ENCODE peak calls at places on chromosomes 11 and 22, in five cellular contexts. V, Q, E, H and X are unnamed samples.

GRCh38 chr11:47204633-47204989 is 10.2 kb upstream of the DDB2 start:
- DNase-seq in V (peak), E (no peak), H (no peak), Q (no peak), X (no peak)

GRCh38 chr11:71355266-71355665 is 92.9 kb downstream of the DHCR7 start:
- DNase-seq in Q (no peak), V (no peak), H (no peak), E (no peak), X (no peak)

GRCh38 chr11:6583584-6583983 is 19.8 kb downstream of the RRP8 start:
- DNase-seq in H (no peak), Q (no peak), V (no peak), E (no peak), X (no peak)

GRCh38 chr22:50621948-50622722 is 5.8 kb downstream of the ARSA start:
- DNase-seq in V (no peak), H (no peak), E (peak), Q (no peak), X (no peak)

GRCh38 chr11:118142809-118143208 is 9.8 kb downstream of the SCN4B start:
- DNase-seq in Q (no peak), E (no peak), V (no peak), H (no peak), X (peak)

GRCh38 chr11:119713361-119714040 is 15.5 kb downstream of the NECTIN1 start:
- DNase-seq in Q (no peak), E (no peak), V (no peak), H (no peak), X (no peak)

GRCh38 chr11:128865490-128865889 is 1.6 kb downstream of the KCNJ1 start:
- DNase-seq in E (no peak), H (no peak), Q (no peak), V (peak), X (no peak)

GRCh38 chr11:122491486-122491885 is 164.0 kb upstream of the UBASH3B start:
- DNase-seq in E (no peak), V (peak), H (no peak), Q (no peak), X (no peak)

GRCh38 chr11:17699157-17700114 is 19.9 kb upstream of the MYOD1 start:
- DNase-seq in H (no peak), Q (no peak), V (peak), E (no peak), X (no peak)

GRCh38 chr11:109914809-109915653 is 178.2 kb upstream of the ZC3H12C start:
- DNase-seq in E (no peak), Q (no peak), H (no peak), V (no peak), X (no peak)

GRCh38 chr11:118152552-118153471 is at the start of gene SCN4B:
- DNase-seq in E (peak), Q (peak), H (peak), V (no peak), X (no peak)

GRCh38 chr11:76802621-76803020 is 19.5 kb downstream of the TSKU start:
- DNase-seq in H (no peak), Q (no peak), V (no peak), E (no peak), X (peak)

GRCh38 chr11:110027627-110028371 is 65.4 kb upstream of the ZC3H12C start:
- DNase-seq in Q (no peak), E (no peak), H (no peak), V (no peak), X (no peak)

GRCh38 chr11:56932572-56933235 is 56.0 kb upstream of the OR5AK2 start:
- DNase-seq in V (peak), Q (no peak), E (no peak), H (no peak), X (no peak)

GRCh38 chr11:3341298-3341697 is 37.6 kb downstream of the ZNF195 start:
- DNase-seq in E (peak), H (peak), V (peak), Q (peak), X (no peak)

GRCh38 chr22:18966748-18967147 is 30.7 kb upstream of the PRODH start:
- DNase-seq in Q (no peak), V (no peak), E (peak), H (no peak), X (peak)

GRCh38 chr22:49007013-49007653 is 820.5 kb downstream of the BRD1 start:
- DNase-seq in Q (no peak), E (no peak), V (no peak), H (no peak), X (no peak)

GRCh38 chr11:96827164-96827563 is 437.4 kb downstream of the JRKL start:
- DNase-seq in H (no peak), Q (no peak), V (peak), E (no peak), X (no peak)

GRCh38 chr11:119843760-119844330 is 114.8 kb upstream of the NECTIN1 start:
- DNase-seq in V (no peak), E (no peak), H (no peak), Q (no peak), X (no peak)

GRCh38 chr11:19980957-19981669 is 179.2 kb downstream of the DBX1 start:
- DNase-seq in H (no peak), E (no peak), V (peak), Q (no peak), X (no peak)

GRCh38 chr11:6928916-6929315 is 2.7 kb downstream of the ZNF215 start:
- DNase-seq in V (no peak), H (no peak), E (no peak), Q (no peak), X (no peak)

GRCh38 chr22:24540470-24540869 is 14.5 kb downstream of the GUCD1 start:
- DNase-seq in Q (no peak), V (no peak), E (no peak), H (no peak), X (no peak)

GRCh38 chr11:196786-197731 is 4.2 kb downstream of the SCGB1C1 start:
- DNase-seq in H (no peak), E (no peak), V (no peak), Q (no peak), X (no peak)

GRCh38 chr22:23066200-23067022 is 3.9 kb upstream of the GNAZ start:
- DNase-seq in E (peak), Q (no peak), V (no peak), H (peak), X (no peak)

GRCh38 chr11:69986421-69987229 is 91.5 kb upstream of the ANO1 start:
- DNase-seq in Q (no peak), V (no peak), E (no peak), H (peak), X (no peak)

GRCh38 chr11:8772571-8772970 is 90.0 kb downstream of the RPL27A start:
- DNase-seq in H (no peak), V (no peak), Q (no peak), E (no peak), X (no peak)

GRCh38 chr11:48036466-48036865 is 56.1 kb downstream of the PTPRJ start:
- DNase-seq in E (no peak), V (no peak), H (no peak), Q (no peak), X (no peak)

GRCh38 chr11:87722756-87723599 is 452.3 kb downstream of the RAB38 start:
- DNase-seq in Q (no peak), V (no peak), E (no peak), H (no peak), X (no peak)

GRCh38 chr11:72222907-72223614 is 1.5 kb upstream of the INPPL1 start:
- DNase-seq in Q (peak), E (peak), H (peak), V (peak), X (peak)

GRCh38 chr11:96198466-96198808 is 144.6 kb downstream of the MAML2 start:
- DNase-seq in E (no peak), H (no peak), V (no peak), Q (no peak), X (no peak)

GRCh38 chr11:30586251-30587144 is at the start of gene MPPED2:
- DNase-seq in Q (peak), V (no peak), H (peak), E (peak), X (no peak)

GRCh38 chr22:40326905-40327735 is 19.2 kb upstream of the ADSL start:
- DNase-seq in H (no peak), V (no peak), E (no peak), Q (no peak), X (no peak)

GRCh38 chr11:105265859-105266258 is 126.3 kb upstream of the CARD18 start:
- DNase-seq in H (no peak), V (peak), E (no peak), Q (no peak), X (no peak)

GRCh38 chr11:110488446-110488845 is 58.7 kb downstream of the FDX1 start:
- DNase-seq in V (no peak), Q (no peak), H (no peak), E (no peak), X (no peak)

GRCh38 chr11:77150836-77151235 is 22.8 kb downstream of the MYO7A start:
- DNase-seq in Q (no peak), H (no peak), E (no peak), V (no peak), X (no peak)

GRCh38 chr22:23608583-23608982 is 23.5 kb downstream of the DRICH1 start:
- DNase-seq in Q (peak), V (no peak), H (no peak), E (no peak), X (no peak)

GRCh38 chr11:119676461-119677020 is 52.5 kb downstream of the NECTIN1 start:
- DNase-seq in Q (no peak), E (no peak), V (peak), H (no peak), X (no peak)

GRCh38 chr11:102254047-102254446 is 63.2 kb upstream of the BIRC3 start:
- DNase-seq in E (no peak), H (no peak), V (no peak), Q (no peak), X (no peak)

GRCh38 chr11:83558281-83558680 is 272.1 kb upstream of the CCDC90B start:
- DNase-seq in H (no peak), Q (no peak), V (no peak), E (no peak), X (no peak)

DNA sequence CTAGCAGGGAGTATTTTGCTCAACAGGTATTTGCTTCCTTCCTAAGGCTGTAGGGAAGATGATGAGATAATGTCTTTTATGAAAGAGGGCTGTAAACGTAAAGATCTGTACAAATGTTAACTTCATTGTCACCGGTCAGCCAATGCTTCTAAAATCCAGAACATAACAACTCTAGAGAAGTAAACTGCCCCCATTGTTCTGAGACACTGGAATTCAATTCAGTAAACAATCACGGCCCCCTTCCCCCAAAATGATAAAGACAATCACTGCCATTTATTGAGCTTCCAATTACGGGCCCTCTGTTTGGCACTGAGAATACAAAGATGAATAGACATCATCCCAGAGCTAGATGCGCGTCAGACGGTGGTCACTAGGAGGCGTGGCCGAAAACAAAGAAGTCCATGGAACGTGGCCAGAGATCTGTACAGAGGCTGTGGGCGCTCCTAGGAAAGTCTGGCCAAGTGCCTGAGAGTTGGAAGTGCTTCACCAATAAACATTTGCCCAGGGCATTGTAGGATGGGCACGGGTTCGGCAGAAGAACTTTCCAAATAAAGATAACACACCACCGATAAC is 576 bp downstream of the TMEM258 start:
- DNase-seq in H (peak), V (peak), E (no peak), Q (peak), X (peak)
- TF ChIP-seq CTCF in H (no peak), V (peak), E (no peak), Q (no peak), X (no peak)

GRCh38 chr11:130874955-130875531 is 41.2 kb downstream of the SNX19 start:
- DNase-seq in V (no peak), H (no peak), E (no peak), Q (no peak), X (no peak)
- TF ChIP-seq CTCF in V (no peak), H (no peak), E (no peak), Q (no peak), X (no peak)

DNA sequence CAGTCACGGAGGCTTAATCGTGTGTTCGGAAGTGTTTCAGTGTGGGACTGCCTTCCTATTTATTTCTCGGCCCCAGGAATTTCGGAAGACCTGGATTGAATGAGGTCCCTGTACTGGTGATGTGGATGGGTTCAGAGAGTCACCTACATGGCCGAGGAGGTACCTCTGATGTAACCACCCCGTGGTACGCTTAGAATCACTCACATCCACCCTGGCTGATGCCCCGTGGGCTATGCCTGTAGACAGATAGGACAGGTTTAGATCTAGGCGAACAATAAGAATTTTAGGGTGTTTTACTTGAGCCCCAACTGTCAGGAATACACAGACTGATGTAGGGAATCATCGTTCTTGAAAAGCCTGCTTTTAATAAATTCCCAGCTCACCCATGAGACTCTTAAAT is 2.0 kb downstream of the MPPED1 start:
- DNase-seq in E (no peak), V (no peak), H (no peak), Q (no peak), X (no peak)
- TF ChIP-seq CTCF in E (no peak), V (no peak), H (no peak), Q (no peak), X (no peak)

GRCh38 chr22:35734517-35734827 is 16.8 kb downstream of the APOL5 start:
- DNase-seq in H (no peak), Q (no peak), V (no peak), E (no peak), X (no peak)

GRCh38 chr22:35733742-35734516 is 16.3 kb downstream of the APOL5 start:
- DNase-seq in V (no peak), E (no peak), H (no peak), Q (no peak), X (no peak)

GRCh38 chr22:35731321-35731720 is 13.6 kb downstream of the APOL5 start:
- DNase-seq in V (no peak), Q (no peak), H (no peak), E (no peak), X (no peak)

GRCh38 chr22:35733036-35733435 is 15.4 kb downstream of the APOL5 start:
- DNase-seq in H (no peak), V (no peak), Q (no peak), E (no peak), X (no peak)

GRCh38 chr22:35732116-35732515 is 14.4 kb downstream of the APOL5 start:
- DNase-seq in V (no peak), E (no peak), H (no peak), Q (no peak), X (no peak)
- TF ChIP-seq CTCF in V (no peak), E (no peak), H (no peak), Q (no peak), X (no peak)

DNA sequence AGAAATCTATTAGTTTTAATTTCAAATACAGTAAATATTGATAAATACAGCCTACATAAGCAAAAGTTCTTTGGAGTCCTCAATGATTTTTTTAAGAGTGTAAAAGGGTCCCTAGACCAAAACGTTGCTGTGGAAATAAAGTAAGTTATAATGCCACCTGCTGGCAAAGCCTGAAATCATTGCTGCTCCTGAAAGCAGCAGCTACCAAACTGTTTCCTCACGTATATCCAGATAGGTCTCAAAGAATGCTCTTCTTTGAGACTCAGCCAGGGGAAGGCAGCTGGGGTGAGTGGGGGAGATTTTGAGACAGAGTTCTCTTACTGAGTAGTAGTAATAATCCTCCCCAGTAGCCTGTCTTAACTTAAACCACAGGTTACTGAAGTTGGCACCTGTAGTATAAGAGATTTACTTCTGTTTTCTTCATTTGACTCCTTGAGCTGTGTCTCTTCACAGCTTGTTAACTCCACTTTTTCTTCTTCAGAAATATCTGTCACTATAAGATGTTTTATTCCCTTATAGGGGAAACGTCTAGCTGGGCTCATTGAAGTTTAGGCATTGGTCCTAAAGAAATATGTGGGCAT is 78.1 kb downstream of the BTBD10 start:
- DNase-seq in H (no peak), Q (peak), E (no peak), V (peak), X (no peak)
- TF ChIP-seq CTCF in H (peak), Q (peak), E (peak), V (peak), X (peak)

GRCh38 chr22:47632646-47633045 is 870.2 kb downstream of the TBC1D22A start:
- DNase-seq in Q (no peak), E (no peak), H (no peak), V (no peak), X (no peak)
- TF ChIP-seq CTCF in Q (no peak), E (no peak), H (no peak), V (no peak), X (no peak)